ENCODE peak calls at places on chromosomes 13 and 19, in seven cellular contexts. One of them, this sample, is unnamed.

GRCh38 chr19:57103573-57104277 is 16.1 kb upstream of the USP29 start:
- DNase-seq in PC-3: peak
- DNase-seq in neural progenitor cell: peak
- DNase-seq in hepatocyte: peak
- DNase-seq in MM.1S: peak
- DNase-seq in GM23338: peak
- DNase-seq in SK-N-SH: peak
- DNase-seq in this sample: peak

GRCh38 chr13:45143346-45143751 is 23.0 kb downstream of the GTF2F2 start:
- DNase-seq in SK-N-SH: no peak
- DNase-seq in PC-3: peak
- DNase-seq in hepatocyte: peak
- DNase-seq in neural progenitor cell: no peak
- DNase-seq in GM23338: no peak
- DNase-seq in MM.1S: no peak
- DNase-seq in this sample: no peak

GRCh38 chr19:5624154-5624663 is 1.3 kb downstream of the SAFB start:
- DNase-seq in GM23338: peak
- DNase-seq in SK-N-SH: peak
- DNase-seq in hepatocyte: peak
- DNase-seq in neural progenitor cell: peak
- DNase-seq in MM.1S: peak
- DNase-seq in PC-3: peak
- DNase-seq in this sample: peak

GRCh38 chr13:107458269-107458668 is 757.1 kb downstream of the LIG4 start:
- DNase-seq in PC-3: no peak
- DNase-seq in SK-N-SH: no peak
- DNase-seq in GM23338: no peak
- DNase-seq in neural progenitor cell: no peak
- DNase-seq in MM.1S: no peak
- DNase-seq in hepatocyte: no peak
- DNase-seq in this sample: no peak

GRCh38 chr13:40187324-40187795 is 479.1 kb downstream of the FOXO1 start:
- DNase-seq in GM23338: peak
- DNase-seq in neural progenitor cell: no peak
- DNase-seq in MM.1S: no peak
- DNase-seq in PC-3: no peak
- DNase-seq in hepatocyte: no peak
- DNase-seq in SK-N-SH: no peak
- DNase-seq in this sample: no peak

GRCh38 chr19:48341006-48341405 is 15.7 kb downstream of the EMP3 start:
- DNase-seq in neural progenitor cell: no peak
- DNase-seq in SK-N-SH: peak
- DNase-seq in PC-3: peak
- DNase-seq in MM.1S: no peak
- DNase-seq in GM23338: no peak
- DNase-seq in hepatocyte: no peak
- DNase-seq in this sample: peak

GRCh38 chr19:8595651-8596050 is 14.9 kb downstream of the ADAMTS10 start:
- DNase-seq in hepatocyte: no peak
- DNase-seq in PC-3: no peak
- DNase-seq in SK-N-SH: no peak
- DNase-seq in neural progenitor cell: no peak
- DNase-seq in GM23338: no peak
- DNase-seq in MM.1S: no peak
- DNase-seq in this sample: no peak

GRCh38 chr13:27500806-27501534 is 50.6 kb upstream of the MTIF3 start:
- DNase-seq in neural progenitor cell: no peak
- DNase-seq in hepatocyte: peak
- DNase-seq in MM.1S: no peak
- DNase-seq in SK-N-SH: no peak
- DNase-seq in GM23338: no peak
- DNase-seq in PC-3: no peak
- DNase-seq in this sample: no peak

GRCh38 chr13:73521970-73522549 is 463.3 kb downstream of the KLF5 start:
- DNase-seq in hepatocyte: no peak
- DNase-seq in PC-3: no peak
- DNase-seq in GM23338: no peak
- DNase-seq in neural progenitor cell: no peak
- DNase-seq in SK-N-SH: no peak
- DNase-seq in MM.1S: no peak
- DNase-seq in this sample: peak

DNA sequence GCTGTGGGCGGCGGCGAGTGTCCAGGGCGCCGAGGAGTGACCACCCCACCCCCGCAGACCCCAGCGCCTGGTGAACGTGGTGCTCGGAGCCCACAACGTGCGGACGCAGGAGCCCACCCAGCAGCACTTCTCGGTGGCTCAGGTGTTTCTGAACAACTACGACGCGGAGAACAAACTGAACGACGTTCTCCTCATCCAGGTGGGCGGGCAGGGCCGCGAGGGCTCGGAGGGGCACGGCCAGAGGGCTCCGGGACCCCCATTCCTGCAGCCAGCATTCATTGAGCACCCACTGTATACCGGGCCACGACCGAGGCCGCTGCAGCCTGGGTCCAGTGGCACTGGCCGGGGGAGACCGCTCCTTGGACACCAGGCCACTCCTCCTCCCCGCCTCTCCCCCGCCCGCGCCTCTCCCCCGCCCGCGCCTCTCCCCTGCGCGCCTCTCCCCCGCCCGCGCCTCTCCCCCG is 3.1 kb downstream of the PRTN3 start:
- DNase-seq in MM.1S: no peak
- DNase-seq in hepatocyte: no peak
- DNase-seq in SK-N-SH: no peak
- DNase-seq in GM23338: no peak
- DNase-seq in PC-3: no peak
- DNase-seq in neural progenitor cell: peak
- DNase-seq in this sample: no peak
- H2AFZ ChIP-seq in MM.1S: no peak
- H2AFZ ChIP-seq in hepatocyte: no peak
- H2AFZ ChIP-seq in SK-N-SH: no peak
- H2AFZ ChIP-seq in GM23338: peak
- H2AFZ ChIP-seq in PC-3: peak
- H2AFZ ChIP-seq in neural progenitor cell: no peak
- H2AFZ ChIP-seq in this sample: no peak

DNA sequence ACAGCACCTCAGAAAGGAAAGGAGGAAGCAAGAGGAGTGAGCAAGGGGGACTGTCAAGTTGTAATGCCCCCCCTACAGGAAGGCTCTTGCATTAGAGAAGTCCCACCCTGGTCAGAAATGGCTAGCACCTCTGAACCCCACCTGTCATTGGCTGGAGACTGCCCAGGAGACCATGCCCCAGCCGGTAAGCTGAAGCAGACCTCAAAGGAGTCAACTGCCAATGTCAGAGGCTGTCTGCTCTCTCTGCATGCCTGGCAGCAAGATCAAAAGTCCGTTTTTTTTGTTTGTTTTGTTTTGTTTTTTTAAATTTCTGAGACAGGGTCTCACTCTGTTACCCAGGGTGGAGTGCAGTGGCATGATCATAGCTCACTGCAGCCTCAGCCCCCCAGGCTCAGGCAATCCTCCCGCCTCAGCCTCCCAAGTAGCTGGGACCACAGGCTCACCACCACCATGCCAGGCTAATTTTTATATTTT is 8.1 kb upstream of the BCL3 start:
- DNase-seq in neural progenitor cell: no peak
- DNase-seq in MM.1S: no peak
- DNase-seq in GM23338: no peak
- DNase-seq in SK-N-SH: no peak
- DNase-seq in hepatocyte: no peak
- DNase-seq in PC-3: no peak
- DNase-seq in this sample: no peak
- TF ChIP-seq EZH2phosphoT487 in neural progenitor cell: no peak
- TF ChIP-seq EZH2phosphoT487 in MM.1S: no peak
- TF ChIP-seq EZH2phosphoT487 in GM23338: no peak
- TF ChIP-seq EZH2phosphoT487 in SK-N-SH: no peak
- TF ChIP-seq EZH2phosphoT487 in hepatocyte: no peak
- TF ChIP-seq EZH2phosphoT487 in PC-3: no peak
- TF ChIP-seq EZH2phosphoT487 in this sample: no peak

GRCh38 chr19:21940684-21941083 is 70.1 kb downstream of the ZNF208 start:
- DNase-seq in GM23338: no peak
- DNase-seq in MM.1S: no peak
- DNase-seq in neural progenitor cell: no peak
- DNase-seq in PC-3: no peak
- DNase-seq in hepatocyte: no peak
- DNase-seq in SK-N-SH: no peak
- DNase-seq in this sample: no peak
- H2AFZ ChIP-seq in GM23338: no peak
- H2AFZ ChIP-seq in MM.1S: no peak
- H2AFZ ChIP-seq in neural progenitor cell: no peak
- H2AFZ ChIP-seq in PC-3: no peak
- H2AFZ ChIP-seq in hepatocyte: no peak
- H2AFZ ChIP-seq in SK-N-SH: no peak
- H2AFZ ChIP-seq in this sample: no peak

GRCh38 chr13:98462241-98462882 is 114.5 kb downstream of the STK24 start:
- DNase-seq in MM.1S: no peak
- DNase-seq in hepatocyte: no peak
- DNase-seq in GM23338: no peak
- DNase-seq in PC-3: no peak
- DNase-seq in neural progenitor cell: no peak
- DNase-seq in SK-N-SH: no peak
- DNase-seq in this sample: no peak

GRCh38 chr13:98459721-98460370 is 117.1 kb downstream of the STK24 start:
- DNase-seq in hepatocyte: no peak
- DNase-seq in GM23338: no peak
- DNase-seq in PC-3: no peak
- DNase-seq in MM.1S: no peak
- DNase-seq in SK-N-SH: no peak
- DNase-seq in neural progenitor cell: no peak
- DNase-seq in this sample: no peak

GRCh38 chr13:98460519-98460918 is 116.4 kb downstream of the STK24 start:
- DNase-seq in PC-3: no peak
- DNase-seq in MM.1S: no peak
- DNase-seq in hepatocyte: no peak
- DNase-seq in neural progenitor cell: no peak
- DNase-seq in SK-N-SH: no peak
- DNase-seq in GM23338: no peak
- DNase-seq in this sample: no peak

GRCh38 chr13:98461525-98462240 is 115.2 kb downstream of the STK24 start:
- DNase-seq in PC-3: no peak
- DNase-seq in hepatocyte: no peak
- DNase-seq in neural progenitor cell: peak
- DNase-seq in GM23338: no peak
- DNase-seq in MM.1S: no peak
- DNase-seq in SK-N-SH: no peak
- DNase-seq in this sample: no peak

GRCh38 chr13:98462946-98463345 is 114.0 kb downstream of the STK24 start:
- DNase-seq in GM23338: no peak
- DNase-seq in neural progenitor cell: no peak
- DNase-seq in PC-3: no peak
- DNase-seq in hepatocyte: no peak
- DNase-seq in MM.1S: no peak
- DNase-seq in SK-N-SH: no peak
- DNase-seq in this sample: no peak
- TF ChIP-seq EZH2phosphoT487 in GM23338: no peak
- TF ChIP-seq EZH2phosphoT487 in neural progenitor cell: no peak
- TF ChIP-seq EZH2phosphoT487 in PC-3: no peak
- TF ChIP-seq EZH2phosphoT487 in hepatocyte: no peak
- TF ChIP-seq EZH2phosphoT487 in MM.1S: no peak
- TF ChIP-seq EZH2phosphoT487 in SK-N-SH: no peak
- TF ChIP-seq EZH2phosphoT487 in this sample: no peak

GRCh38 chr19:3443840-3444694 is 36.3 kb downstream of the SMIM24 start:
- DNase-seq in hepatocyte: peak
- DNase-seq in MM.1S: no peak
- DNase-seq in PC-3: no peak
- DNase-seq in GM23338: peak
- DNase-seq in SK-N-SH: peak
- DNase-seq in neural progenitor cell: peak
- DNase-seq in this sample: peak
- H2AFZ ChIP-seq in hepatocyte: no peak
- H2AFZ ChIP-seq in MM.1S: no peak
- H2AFZ ChIP-seq in PC-3: no peak
- H2AFZ ChIP-seq in GM23338: peak
- H2AFZ ChIP-seq in SK-N-SH: no peak
- H2AFZ ChIP-seq in neural progenitor cell: peak
- H2AFZ ChIP-seq in this sample: no peak

DNA sequence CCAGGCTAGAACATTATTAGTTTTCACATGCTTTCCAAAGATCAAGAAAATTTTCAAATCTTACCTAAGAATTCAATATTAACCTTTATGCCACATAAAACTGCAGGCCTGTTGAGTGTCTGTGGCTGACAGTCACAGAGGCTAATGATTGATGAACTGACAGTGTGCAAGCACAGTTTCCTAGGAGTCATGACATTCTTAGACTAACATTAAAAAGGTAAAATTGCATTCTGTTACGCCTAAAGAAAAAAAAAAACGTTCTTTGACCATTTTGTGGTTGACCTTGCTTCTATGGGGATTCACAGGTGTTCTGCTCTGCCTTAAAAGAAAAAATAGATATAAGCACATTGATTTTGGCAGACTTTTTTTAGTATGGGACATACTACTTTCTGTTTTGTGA is 1776.2 kb downstream of the PCDH9 start:
- DNase-seq in SK-N-SH: no peak
- DNase-seq in hepatocyte: no peak
- DNase-seq in neural progenitor cell: no peak
- DNase-seq in GM23338: no peak
- DNase-seq in PC-3: no peak
- DNase-seq in MM.1S: peak
- DNase-seq in this sample: no peak
- TF ChIP-seq EZH2phosphoT487 in SK-N-SH: no peak
- TF ChIP-seq EZH2phosphoT487 in hepatocyte: no peak
- TF ChIP-seq EZH2phosphoT487 in neural progenitor cell: no peak
- TF ChIP-seq EZH2phosphoT487 in GM23338: no peak
- TF ChIP-seq EZH2phosphoT487 in PC-3: no peak
- TF ChIP-seq EZH2phosphoT487 in MM.1S: no peak
- TF ChIP-seq EZH2phosphoT487 in this sample: no peak

DNA sequence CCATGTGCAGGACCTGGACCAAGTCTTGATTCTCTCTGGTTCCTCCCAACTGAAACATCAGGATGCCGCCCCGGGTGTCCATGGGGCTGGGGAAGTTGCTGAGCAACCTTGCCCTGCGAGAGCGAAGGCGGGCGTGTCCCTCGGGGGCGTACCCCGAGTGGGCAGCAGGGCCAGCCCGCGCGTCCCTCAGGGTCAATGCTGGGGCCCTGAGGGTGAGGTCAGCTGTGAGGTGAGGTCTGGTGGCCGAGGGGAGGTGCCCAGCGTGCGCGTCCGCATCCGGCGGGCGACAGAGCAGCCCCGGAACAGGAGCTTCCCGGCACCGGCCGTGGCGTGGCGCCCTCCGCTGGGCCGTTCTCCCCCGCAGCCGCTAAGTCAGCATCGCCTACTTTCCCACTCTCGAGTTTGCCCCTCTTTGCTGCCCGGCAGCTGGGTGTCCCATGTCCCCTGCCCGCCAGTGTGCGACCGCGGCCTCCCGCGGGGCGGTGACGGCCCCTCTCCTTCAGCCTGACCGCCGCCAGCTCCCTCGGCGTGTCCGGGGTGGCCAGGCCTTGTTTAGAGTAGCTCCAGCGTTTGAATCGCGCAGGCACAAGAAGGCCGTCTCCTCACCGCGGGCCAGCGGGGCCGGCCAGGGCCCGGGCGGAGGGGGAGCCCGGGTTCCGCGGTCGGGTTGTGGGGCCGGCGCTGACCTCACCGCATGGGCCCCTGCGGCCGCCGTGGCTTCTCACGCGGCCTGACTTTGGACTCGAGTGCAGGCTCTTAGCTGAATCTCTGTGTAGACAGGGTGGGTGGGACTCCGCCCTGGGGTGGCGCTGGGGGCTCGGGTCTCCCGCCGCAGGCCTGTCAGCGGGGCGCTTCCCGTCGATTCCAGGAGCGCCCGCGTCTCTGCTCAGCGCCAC is 33.0 kb downstream of the GJA3 start:
- DNase-seq in MM.1S: peak
- DNase-seq in hepatocyte: peak
- DNase-seq in PC-3: peak
- DNase-seq in SK-N-SH: peak
- DNase-seq in neural progenitor cell: peak
- DNase-seq in GM23338: peak
- DNase-seq in this sample: peak
- H2AFZ ChIP-seq in MM.1S: peak
- H2AFZ ChIP-seq in hepatocyte: peak
- H2AFZ ChIP-seq in PC-3: peak
- H2AFZ ChIP-seq in SK-N-SH: peak
- H2AFZ ChIP-seq in neural progenitor cell: peak
- H2AFZ ChIP-seq in GM23338: peak
- H2AFZ ChIP-seq in this sample: peak

GRCh38 chr13:72508392-72508791 is 219.0 kb downstream of the MZT1 start:
- DNase-seq in PC-3: no peak
- DNase-seq in SK-N-SH: no peak
- DNase-seq in GM23338: no peak
- DNase-seq in hepatocyte: no peak
- DNase-seq in MM.1S: no peak
- DNase-seq in neural progenitor cell: no peak
- DNase-seq in this sample: no peak
- TF ChIP-seq EZH2phosphoT487 in PC-3: no peak
- TF ChIP-seq EZH2phosphoT487 in SK-N-SH: no peak
- TF ChIP-seq EZH2phosphoT487 in GM23338: no peak
- TF ChIP-seq EZH2phosphoT487 in hepatocyte: no peak
- TF ChIP-seq EZH2phosphoT487 in MM.1S: no peak
- TF ChIP-seq EZH2phosphoT487 in neural progenitor cell: no peak
- TF ChIP-seq EZH2phosphoT487 in this sample: no peak